ENCODE peak calls at places on chromosomes 13 and 19, in four cellular contexts. X is nephron progenitor cell; W is ovary; U is activated CD8-positive, alpha-beta T cell treated with anti-CD3 and anti-CD28 coated beads for 36 hours. T is an unnamed sample.

GRCh38 chr13:40490086-40490723 is 176.2 kb downstream of the FOXO1 start:
- DNase-seq in X (no peak), U (peak), W (no peak), T (no peak)

GRCh38 chr19:47228937-47229673 is 1.9 kb downstream of the BBC3 start:
- DNase-seq in U (peak), X (no peak), W (no peak), T (peak)

GRCh38 chr13:110666255-110666533 is 39.7 kb downstream of the CARS2 start:
- DNase-seq in X (no peak), W (no peak), U (no peak), T (no peak)

GRCh38 chr13:30924726-30925125 is 7.7 kb upstream of the TEX26 start:
- DNase-seq in U (no peak), X (no peak), W (no peak), T (no peak)

GRCh38 chr13:34671136-34671535 is 270.9 kb upstream of the NBEA start:
- DNase-seq in X (no peak), W (no peak), U (no peak), T (no peak)

GRCh38 chr13:44142911-44143665 is 230.5 kb upstream of the SERP2 start:
- DNase-seq in X (no peak), W (no peak), U (no peak), T (no peak)

GRCh38 chr13:45258339-45258685 is 57.5 kb upstream of the KCTD4 start:
- DNase-seq in X (no peak), W (peak), U (no peak), T (no peak)

GRCh38 chr19:47701717-47702552 is 11.3 kb upstream of the EHD2 start:
- DNase-seq in X (no peak), W (no peak), U (no peak), T (no peak)

GRCh38 chr19:14333101-14333871 is 48.0 kb upstream of the ADGRE5 start:
- DNase-seq in W (no peak), U (no peak), X (peak), T (no peak)

GRCh38 chr13:101490400-101491015 is 38.0 kb downstream of the ITGBL1 start:
- DNase-seq in U (no peak), X (no peak), W (no peak), T (no peak)

GRCh38 chr19:2428027-2428690 is 773 bp upstream of the TIMM13 start:
- DNase-seq in U (no peak), W (peak), X (peak), T (no peak)

GRCh38 chr13:25731511-25731910 is 320.3 kb downstream of the SHISA2 start:
- DNase-seq in W (no peak), X (no peak), U (no peak), T (no peak)

GRCh38 chr19:518292-519231 is 11.3 kb downstream of the TPGS1 start:
- DNase-seq in W (peak), X (peak), U (peak), T (no peak)

GRCh38 chr13:99404005-99404755 is 97.0 kb upstream of the GPR183 start:
- DNase-seq in W (no peak), X (no peak), U (no peak), T (no peak)

GRCh38 chr19:41218615-41219507 is at the start of gene AXL:
- DNase-seq in W (peak), X (peak), U (no peak), T (no peak)

GRCh38 chr13:23354520-23354919 is 79.0 kb downstream of the SACS start:
- DNase-seq in X (no peak), W (no peak), U (no peak), T (no peak)

GRCh38 chr19:41595258-41595889 is 19.4 kb downstream of the CEACAM21 start:
- DNase-seq in X (peak), W (no peak), U (peak), T (peak)

GRCh38 chr19:46900341-46900740 is 39.5 kb downstream of the ARHGAP35 start:
- DNase-seq in W (no peak), U (no peak), X (no peak), T (no peak)

GRCh38 chr13:54879036-54879435 is 1850.4 kb downstream of the OLFM4 start:
- DNase-seq in U (no peak), X (no peak), W (no peak), T (no peak)

GRCh38 chr19:45069056-45069455 is 7.2 kb downstream of the ZNF296 start:
- DNase-seq in U (no peak), X (no peak), W (no peak), T (no peak)

GRCh38 chr13:29884671-29885424 is 34.4 kb upstream of the UBL3 start:
- DNase-seq in W (no peak), X (no peak), U (no peak), T (no peak)

GRCh38 chr13:39876258-39876657 is 220.8 kb downstream of the COG6 start:
- DNase-seq in U (no peak), X (no peak), W (no peak), T (no peak)

GRCh38 chr13:106112191-106112590 is 423.3 kb downstream of the EFNB2 start:
- DNase-seq in U (no peak), W (no peak), X (no peak), T (no peak)

GRCh38 chr13:103976371-103976770 is 910.2 kb upstream of the SLC10A2 start:
- DNase-seq in W (no peak), X (no peak), U (no peak), T (no peak)

GRCh38 chr19:14097532-14098151 is 7.1 kb upstream of the SAMD1 start:
- DNase-seq in X (no peak), W (no peak), U (peak), T (no peak)

GRCh38 chr13:33206425-33206824 is 79.1 kb downstream of the STARD13 start:
- DNase-seq in W (no peak), X (no peak), U (no peak), T (no peak)

GRCh38 chr19:47390533-47391488 is 28.5 kb downstream of the MEIS3 start:
- DNase-seq in U (no peak), X (no peak), W (no peak), T (no peak)

GRCh38 chr19:17045907-17046502 is 19.4 kb upstream of the CPAMD8 start:
- DNase-seq in X (no peak), W (no peak), U (no peak), T (no peak)

GRCh38 chr19:15251010-15251748 is 18.9 kb upstream of the EPHX3 start:
- DNase-seq in W (no peak), X (no peak), U (no peak), T (no peak)

GRCh38 chr19:29837448-29837961 is 25.7 kb downstream of the CCNE1 start:
- DNase-seq in W (no peak), U (peak), X (no peak), T (no peak)

GRCh38 chr13:106536244-106537034 is 977 bp upstream of the EFNB2 start:
- DNase-seq in W (peak), U (peak), X (peak), T (peak)

GRCh38 chr13:48304132-48304876 is 753 bp downstream of the RB1 start:
- DNase-seq in X (peak), W (peak), U (peak), T (peak)

GRCh38 chr13:24747248-24748151 is 16.5 kb upstream of the RNF17 start:
- DNase-seq in W (no peak), U (peak), X (peak), T (no peak)

GRCh38 chr13:94658926-94659649 is 53.3 kb downstream of the SOX21 start:
- DNase-seq in W (no peak), U (no peak), X (no peak), T (no peak)

GRCh38 chr19:37654525-37654832 is 786 bp downstream of the ZFP30 start:
- DNase-seq in W (no peak), X (no peak), U (no peak), T (no peak)

GRCh38 chr19:32287811-32288227 is 57.6 kb upstream of the ZNF507 start:
- DNase-seq in X (peak), W (peak), U (peak), T (peak)

GRCh38 chr19:16216744-16217670 is 19.3 kb downstream of the AP1M1 start:
- DNase-seq in U (no peak), W (no peak), X (no peak), T (no peak)

GRCh38 chr19:19732579-19733501 is at the start of gene ZNF14:
- DNase-seq in W (peak), U (peak), X (peak), T (peak)
- TF ChIP-seq CTCF in W (no peak), U (no peak), X (no peak), T (peak)

DNA sequence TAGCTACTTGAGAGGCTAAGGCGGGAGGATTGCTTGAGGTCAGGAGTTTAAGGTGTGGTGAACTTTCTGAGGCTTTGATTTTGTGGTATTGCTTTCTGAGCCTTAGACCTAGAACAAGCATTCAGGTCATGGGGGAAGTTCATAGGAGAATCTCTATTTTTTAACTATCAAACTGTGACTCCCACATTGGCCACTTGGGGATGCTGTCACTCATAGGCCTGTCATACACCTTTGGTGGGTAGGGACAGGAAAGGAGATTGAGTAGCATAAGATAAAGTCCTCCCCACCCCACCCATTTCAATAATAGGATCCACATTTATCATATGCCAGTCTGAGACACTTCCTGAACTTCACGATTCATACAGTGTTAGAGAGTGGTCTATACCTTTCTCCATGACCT is 41.9 kb upstream of the PSG2 start:
- DNase-seq in U (no peak), W (no peak), X (no peak), T (no peak)
- TF ChIP-seq CTCF in U (no peak), W (no peak), X (no peak), T (no peak)

GRCh38 chr19:9474975-9475374 is 23.4 kb downstream of the ZNF560 start:
- DNase-seq in U (no peak), W (no peak), X (no peak), T (no peak)
- TF ChIP-seq CTCF in U (no peak), W (no peak), X (no peak), T (no peak)

DNA sequence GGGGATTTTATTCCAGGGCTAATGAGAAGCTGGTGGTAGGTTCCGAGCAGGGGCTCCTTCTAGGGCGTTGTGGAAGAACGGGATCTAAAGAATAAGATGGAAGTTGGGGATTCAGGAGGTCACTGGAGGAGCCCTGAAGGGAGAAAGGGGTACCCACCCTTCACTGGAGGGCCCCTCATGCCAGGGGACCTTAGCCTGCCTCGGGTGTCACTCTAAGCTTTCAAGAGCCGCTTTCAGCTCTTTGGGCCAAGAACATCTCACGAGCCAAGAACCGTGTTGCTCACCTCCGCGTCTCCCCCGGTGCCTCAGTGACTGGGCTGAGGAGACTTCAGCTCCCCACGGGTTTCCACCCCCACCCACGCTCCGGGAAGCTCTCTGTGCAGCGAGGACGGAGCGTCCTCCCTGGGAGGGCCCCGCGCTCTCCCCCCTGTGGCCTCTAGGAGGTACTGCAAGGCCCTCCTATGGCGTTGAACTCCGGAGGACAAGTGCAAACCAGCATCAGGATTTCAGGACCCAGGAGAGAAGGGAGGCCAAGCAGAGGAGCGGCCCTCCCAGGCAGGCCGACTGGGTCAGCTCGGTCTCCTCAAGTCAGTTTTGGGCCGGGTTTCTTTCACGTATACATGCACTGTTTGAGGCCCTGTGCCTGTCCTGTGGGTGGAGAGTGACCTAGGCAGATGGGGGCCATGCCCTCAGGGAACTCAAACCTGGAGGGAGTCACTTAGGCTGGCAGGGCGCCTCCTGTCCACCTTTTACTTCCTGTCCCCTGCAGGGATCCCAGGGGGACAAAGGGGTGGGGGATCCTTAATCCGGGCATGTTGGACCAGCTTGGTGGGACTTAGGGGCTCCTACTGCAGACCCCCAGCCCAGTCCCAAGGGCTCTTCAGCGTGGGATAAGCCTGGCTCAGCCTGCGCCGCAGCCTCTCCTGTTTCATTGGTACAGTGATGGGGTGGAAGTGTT is 5.1 kb upstream of the KRTDAP start:
- DNase-seq in U (peak), W (peak), X (peak), T (peak)
- TF ChIP-seq CTCF in U (peak), W (peak), X (peak), T (peak)

GRCh38 chr19:4134351-4134750 is 10.4 kb upstream of the MAP2K2 start:
- DNase-seq in X (no peak), U (no peak), W (no peak), T (no peak)

GRCh38 chr19:4136680-4137088 is 12.8 kb upstream of the MAP2K2 start:
- DNase-seq in X (no peak), U (no peak), W (no peak), T (no peak)

GRCh38 chr19:4139614-4140236 is 13.7 kb upstream of the CREB3L3 start:
- DNase-seq in W (peak), U (peak), X (peak), T (peak)

GRCh38 chr19:4140237-4140711 is 13.2 kb upstream of the CREB3L3 start:
- DNase-seq in W (no peak), X (peak), U (peak), T (peak)

DNA sequence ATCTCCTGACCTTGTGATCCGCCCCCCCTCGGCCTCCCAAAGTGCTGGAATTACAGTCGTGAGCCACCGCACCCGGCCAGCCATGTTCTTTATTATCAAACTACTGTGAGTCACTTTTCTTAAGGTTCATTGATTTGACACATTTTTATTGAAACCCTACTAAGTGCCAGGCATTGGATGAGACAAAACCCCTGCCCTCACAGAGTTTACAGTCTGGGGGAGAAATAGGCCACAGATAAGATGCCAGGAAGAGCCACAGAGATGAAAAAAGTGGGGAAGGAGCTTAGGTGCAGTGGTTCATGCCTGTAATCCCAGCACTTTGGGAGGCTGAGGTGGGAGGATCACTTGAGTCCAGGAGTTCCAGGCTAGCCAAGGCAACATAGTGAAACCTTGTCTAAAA is 14.5 kb upstream of the MAP2K2 start:
- DNase-seq in W (no peak), X (no peak), U (no peak), T (no peak)
- TF ChIP-seq CTCF in W (no peak), X (no peak), U (no peak), T (no peak)

DNA sequence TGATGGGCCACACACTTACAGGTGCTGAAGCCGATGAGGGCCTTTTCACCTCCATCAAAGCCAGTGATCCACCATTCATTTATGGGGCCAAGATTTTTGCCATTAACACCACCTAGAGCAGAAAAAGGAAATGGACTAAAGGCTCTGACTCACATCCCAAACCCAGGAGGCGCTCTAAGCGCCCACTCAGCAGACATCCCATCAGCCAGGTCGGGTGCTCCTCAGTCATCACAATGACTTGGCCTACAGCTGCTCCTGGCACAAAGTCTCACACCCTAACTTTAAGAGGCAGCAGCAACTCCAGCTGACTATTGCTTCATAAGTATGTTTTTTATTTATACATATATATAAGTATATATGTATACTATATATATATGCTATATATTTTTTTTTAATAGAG is 36.1 kb upstream of the EIF3G start:
- DNase-seq in U (no peak), W (no peak), X (no peak), T (no peak)
- TF ChIP-seq CTCF in U (no peak), W (no peak), X (no peak), T (no peak)

GRCh38 chr19:54155694-54156093 is 3.8 kb downstream of the LENG1 start:
- DNase-seq in W (no peak), X (no peak), U (no peak), T (no peak)
- TF ChIP-seq CTCF in W (no peak), X (no peak), U (no peak), T (no peak)